ENCODE peak calls at places on chromosomes 7 and 10, in eight cellular contexts. G is astrocyte, Y is lower lobe of right lung, S is fibroblast of the aortic adventitia, B is uterus, H is GM23338, U is DND-41, C is epithelial cell of esophagus. L is an unnamed sample.

GRCh38 chr7:11427686-11428273 is 404.2 kb downstream of the THSD7A start:
- DNase-seq in S (peak), U (no peak), G (peak), H (peak), B (no peak), Y (no peak), C (peak), L (peak)

GRCh38 chr10:34121974-34122282 is 693.2 kb downstream of the PARD3 start:
- DNase-seq in C (peak), S (peak), G (peak), Y (no peak), U (peak), H (no peak), B (no peak), L (peak)

GRCh38 chr7:36663481-36663880 is 60.8 kb downstream of the AOAH start:
- DNase-seq in C (no peak), H (no peak), S (no peak), B (no peak), U (no peak), G (no peak), Y (no peak), L (no peak)

GRCh38 chr10:110502851-110503301 is 5.2 kb downstream of the DUSP5 start:
- DNase-seq in G (peak), U (no peak), H (no peak), S (peak), B (peak), Y (no peak), C (no peak), L (peak)

GRCh38 chr7:121832347-121832746 is 40.6 kb upstream of the PTPRZ1 start:
- DNase-seq in C (peak), U (no peak), S (no peak), B (no peak), Y (no peak), G (peak), H (no peak), L (no peak)

GRCh38 chr10:49761789-49762565 is at the start of gene OGDHL:
- DNase-seq in Y (no peak), U (peak), S (peak), C (peak), G (peak), B (no peak), H (peak), L (peak)

GRCh38 chr7:41193738-41194287 is 509.1 kb downstream of the INHBA start:
- DNase-seq in Y (no peak), H (no peak), U (no peak), S (no peak), C (no peak), B (no peak), G (no peak), L (no peak)

GRCh38 chr7:38465946-38466345 is 165.2 kb downstream of the AMPH start:
- DNase-seq in Y (no peak), C (no peak), B (no peak), U (no peak), G (peak), H (no peak), S (peak), L (peak)

GRCh38 chr10:119315128-119316001 is 108.0 kb downstream of the GRK5 start:
- DNase-seq in B (no peak), S (peak), C (peak), G (peak), H (peak), U (peak), Y (no peak), L (peak)

GRCh38 chr7:144842377-144842851 is 6.6 kb upstream of the TPK1 start:
- DNase-seq in Y (peak), U (no peak), G (no peak), C (peak), B (no peak), S (peak), H (peak), L (peak)

GRCh38 chr10:36802523-36803153 is 322.8 kb upstream of the ANKRD30A start:
- DNase-seq in B (peak), Y (no peak), C (no peak), S (peak), U (no peak), H (no peak), G (no peak), L (no peak)

GRCh38 chr10:23405540-23405939 is 33.3 kb upstream of the OTUD1 start:
- DNase-seq in H (no peak), G (peak), S (peak), Y (no peak), B (no peak), U (no peak), C (no peak), L (peak)

GRCh38 chr7:16646427-16647081 is 573 bp downstream of the BZW2 start:
- DNase-seq in B (no peak), C (peak), H (no peak), Y (no peak), U (peak), S (no peak), G (no peak), L (no peak)

GRCh38 chr10:69123306-69123746 is 652 bp upstream of the VPS26A start:
- DNase-seq in G (peak), C (peak), H (peak), S (peak), B (no peak), U (no peak), Y (no peak), L (peak)

GRCh38 chr10:63767512-63767911 is 246.3 kb downstream of the REEP3 start:
- DNase-seq in U (no peak), Y (no peak), H (peak), C (peak), S (peak), G (no peak), B (no peak), L (peak)

GRCh38 chr7:66055321-66055956 is 20.2 kb upstream of the ASL start:
- DNase-seq in G (peak), Y (no peak), S (peak), H (no peak), B (no peak), U (no peak), C (peak), L (peak)

GRCh38 chr7:20331231-20331880 is 656 bp downstream of the ITGB8 start:
- DNase-seq in H (peak), U (no peak), Y (peak), B (peak), C (peak), G (no peak), S (no peak), L (peak)

GRCh38 chr7:30157217-30157616 is 22.4 kb downstream of the MTURN start:
- DNase-seq in B (no peak), U (peak), H (no peak), Y (no peak), S (no peak), C (no peak), G (no peak), L (no peak)

GRCh38 chr7:135299245-135299644 is 65.6 kb downstream of the STRA8 start:
- DNase-seq in U (no peak), S (no peak), C (no peak), B (no peak), H (no peak), Y (no peak), G (no peak), L (no peak)

GRCh38 chr7:95718556-95719410 is 53.6 kb upstream of the DYNC1I1 start:
- DNase-seq in B (no peak), S (peak), U (no peak), G (no peak), H (peak), C (peak), Y (no peak), L (peak)

GRCh38 chr10:78806805-78807221 is 262.0 kb upstream of the ZMIZ1 start:
- DNase-seq in B (peak), C (peak), S (no peak), G (peak), U (no peak), H (no peak), Y (no peak), L (no peak)

GRCh38 chr10:6494934-6495592 is 85.0 kb downstream of the PRKCQ start:
- DNase-seq in H (no peak), Y (no peak), S (no peak), U (peak), B (no peak), G (no peak), C (no peak), L (no peak)

GRCh38 chr10:98436704-98437103 is 10.0 kb downstream of the HPS1 start:
- DNase-seq in C (no peak), S (no peak), G (no peak), Y (no peak), H (no peak), U (no peak), B (no peak), L (no peak)

GRCh38 chr10:71623098-71623985 is 96.2 kb downstream of the C10orf105 start:
- DNase-seq in G (peak), C (peak), H (peak), U (peak), B (peak), S (peak), Y (no peak), L (peak)
- TF ChIP-seq CTCF in G (peak), C (peak), H (peak), U (peak), B (no peak), S (peak), Y (peak), L (peak)

DNA sequence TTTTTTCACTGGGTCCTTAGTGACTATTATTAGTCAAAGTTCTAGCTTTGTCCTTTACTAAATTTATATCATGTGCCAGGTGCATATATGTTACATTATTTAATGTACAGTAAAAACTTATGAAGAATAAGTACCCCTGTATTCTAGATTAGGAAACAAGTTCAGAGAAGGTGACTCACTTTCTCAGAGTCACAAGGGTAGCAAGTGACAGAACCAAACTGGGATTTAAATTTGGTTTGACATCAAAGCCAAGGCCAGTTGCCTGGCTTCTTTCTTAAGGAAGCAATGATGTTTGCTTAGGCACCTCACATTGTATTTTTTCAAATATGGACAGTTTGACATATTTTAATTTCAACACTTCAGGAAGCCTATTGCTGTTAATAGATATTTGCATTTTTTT is 2.5 kb downstream of the LSM8 start:
- DNase-seq in S (no peak), C (no peak), B (no peak), Y (no peak), H (no peak), G (no peak), U (no peak), L (no peak)
- H3K4me3 ChIP-seq in S (no peak), C (no peak), B (no peak), Y (no peak), H (no peak), G (no peak), U (peak), L (no peak)

DNA sequence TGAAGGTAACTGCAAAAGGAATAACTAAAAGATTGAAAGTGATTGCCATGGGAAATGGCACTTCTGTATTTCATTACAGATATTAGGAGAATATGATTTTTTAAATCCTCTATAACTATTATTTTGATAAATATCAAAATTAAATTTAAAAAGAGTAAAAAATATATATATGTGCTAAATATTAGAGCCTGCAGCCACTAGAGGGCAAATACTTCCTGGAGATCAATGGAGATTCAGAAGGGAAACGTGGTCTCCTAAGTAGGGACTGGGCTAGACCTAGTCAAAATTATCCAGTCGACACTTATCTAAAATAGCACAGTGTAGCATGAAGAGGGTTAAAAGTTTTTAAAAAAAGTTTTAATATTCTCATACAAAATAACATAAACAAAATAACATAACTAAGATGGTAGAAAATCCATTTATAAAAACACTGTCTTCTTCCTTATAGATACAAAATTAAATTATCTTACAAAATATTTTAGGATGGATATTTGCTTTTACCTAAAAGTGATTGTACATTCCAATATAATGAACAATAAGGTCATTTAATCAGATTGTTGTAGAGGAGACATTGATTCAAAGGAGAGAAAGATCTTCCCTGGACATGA is 434.3 kb downstream of the MDFIC start:
- DNase-seq in B (no peak), C (peak), H (peak), U (no peak), Y (no peak), S (peak), G (peak), L (peak)
- TF ChIP-seq CTCF in B (no peak), C (peak), H (peak), U (peak), Y (peak), S (peak), G (peak), L (peak)

GRCh38 chr7:22853674-22854157 is 31.1 kb upstream of the TOMM7 start:
- DNase-seq in U (peak), S (peak), G (no peak), H (peak), B (no peak), Y (no peak), C (peak), L (peak)
- H3K4me3 ChIP-seq in U (peak), S (peak), G (no peak), H (peak), B (peak), Y (peak), C (peak), L (peak)

GRCh38 chr7:33632840-33633239 is 272.5 kb upstream of the BMPER start:
- DNase-seq in S (no peak), U (no peak), B (no peak), Y (no peak), G (no peak), H (no peak), C (no peak), L (no peak)
- TF ChIP-seq CTCF in S (no peak), U (no peak), B (no peak), Y (no peak), G (no peak), H (no peak), C (no peak), L (no peak)